ENCODE peak calls at places on chromosomes 5 and 9, in four cellular contexts. K is HCT116, X is neuronal stem cell, C is mammary epithelial cell. B is an unnamed sample.

GRCh38 chr9:133705576-133705975 is 32.6 kb downstream of the SARDH start:
- DNase-seq in K (no peak), X (no peak), C (no peak), B (no peak)

GRCh38 chr5:171955761-171956160 is 50.7 kb downstream of the FBXW11 start:
- DNase-seq in K (no peak), X (no peak), C (no peak), B (no peak)

GRCh38 chr9:87703636-87704276 is 22.2 kb upstream of the CTSL start:
- DNase-seq in K (no peak), X (no peak), C (peak; percentile 43), B (no peak)

GRCh38 chr5:75567710-75568109 is 43.5 kb upstream of the ANKDD1B start:
- DNase-seq in K (peak; percentile 19), X (no peak), C (peak; percentile 25), B (no peak)

GRCh38 chr5:179819296-179820126 is 1.2 kb upstream of the SQSTM1 start:
- DNase-seq in K (no peak), X (no peak), C (peak; percentile 52), B (no peak)

GRCh38 chr9:3497857-3498256 is 27.9 kb downstream of the RFX3 start:
- DNase-seq in K (no peak), X (no peak), C (no peak), B (no peak)

GRCh38 chr5:31889131-31889561 is 250.2 kb downstream of the PDZD2 start:
- DNase-seq in K (no peak), X (no peak), C (no peak), B (no peak)

GRCh38 chr5:134530375-134531077 is 5.1 kb downstream of the JADE2 start:
- DNase-seq in K (no peak), X (no peak), C (no peak), B (no peak)

GRCh38 chr9:90038778-90039177 is 434.0 kb downstream of the GADD45G start:
- DNase-seq in K (no peak), X (peak; percentile 40), C (no peak), B (no peak)

GRCh38 chr9:93200449-93200742 is 16.5 kb downstream of the WNK2 start:
- DNase-seq in K (no peak), X (no peak), C (no peak), B (no peak)

GRCh38 chr5:170986598-170986997 is 124.8 kb downstream of the RANBP17 start:
- DNase-seq in K (no peak), X (no peak), C (peak; percentile 3), B (no peak)

GRCh38 chr5:91433861-91434260 is 50.7 kb upstream of the ARRDC3 start:
- DNase-seq in K (no peak), X (no peak), C (no peak), B (no peak)

GRCh38 chr9:98091735-98092632 is 27.0 kb downstream of the TRIM14 start:
- DNase-seq in K (no peak), X (no peak), C (no peak), B (no peak)

GRCh38 chr5:67588389-67588788 is 391.8 kb upstream of the CD180 start:
- DNase-seq in K (no peak), X (no peak), C (no peak), B (no peak)

GRCh38 chr9:32603914-32604852 is 31.2 kb upstream of the NDUFB6 start:
- DNase-seq in K (peak; percentile 81), X (no peak), C (peak; percentile 88), B (peak; percentile 33)

GRCh38 chr5:37133939-37134338 is 115.2 kb downstream of the CPLANE1 start:
- DNase-seq in K (no peak), X (no peak), C (peak; percentile 49), B (no peak)

GRCh38 chr9:114434878-114435311 is 47.1 kb upstream of the AKNA start:
- DNase-seq in K (peak; percentile 35), X (peak; percentile 37), C (peak; percentile 41), B (no peak)

GRCh38 chr5:75668988-75669760 is 48.1 kb downstream of the POC5 start:
- DNase-seq in K (no peak), X (no peak), C (peak; percentile 6), B (no peak)

GRCh38 chr9:73270967-73271722 is 119.5 kb downstream of the ANXA1 start:
- DNase-seq in K (peak; percentile 10), X (no peak), C (peak; percentile 88), B (peak; percentile 61)

GRCh38 chr5:38600334-38601045 is 44.0 kb upstream of the LIFR start:
- DNase-seq in K (no peak), X (no peak), C (peak; percentile 22), B (no peak)

GRCh38 chr9:125494555-125494920 is 212.5 kb downstream of the MAPKAP1 start:
- DNase-seq in K (no peak), X (no peak), C (peak; percentile 9), B (no peak)
- H3K27ac ChIP-seq in K (no peak overlapping the region), X (no peak overlapping the region), C (no peak overlapping the region), B (peak overlapping the region; percentile 11)

GRCh38 chr5:139662617-139663016 is 14.5 kb downstream of the CXXC5 start:
- DNase-seq in K (no peak), X (no peak), C (no peak), B (no peak)
- H3K27ac ChIP-seq in K (no peak overlapping the region), X (no peak overlapping the region), C (no peak overlapping the region), B (no peak overlapping the region)

GRCh38 chr9:21831841-21832509 is 29.5 kb downstream of the MTAP start:
- DNase-seq in K (no peak), X (no peak), C (peak; percentile 96), B (peak; percentile 46)
- H3K27ac ChIP-seq in K (peak overlapping the region; percentile 14), X (no peak overlapping the region), C (peak overlapping the region; percentile 83), B (peak overlapping the region; percentile 72)

GRCh38 chr5:1767524-1768282 is 31.9 kb downstream of the MRPL36 start:
- DNase-seq in K (no peak), X (no peak), C (no peak), B (no peak)
- H3K27ac ChIP-seq in K (no peak overlapping the region), X (no peak overlapping the region), C (no peak overlapping the region), B (no peak overlapping the region)

GRCh38 chr9:128901379-128901778 is 19.4 kb upstream of the PHYHD1 start:
- DNase-seq in K (no peak), X (no peak), C (no peak), B (no peak)
- H3K27ac ChIP-seq in K (no peak overlapping the region), X (no peak overlapping the region), C (peak overlapping the region; percentile 82), B (peak overlapping the region; percentile 90)

DNA sequence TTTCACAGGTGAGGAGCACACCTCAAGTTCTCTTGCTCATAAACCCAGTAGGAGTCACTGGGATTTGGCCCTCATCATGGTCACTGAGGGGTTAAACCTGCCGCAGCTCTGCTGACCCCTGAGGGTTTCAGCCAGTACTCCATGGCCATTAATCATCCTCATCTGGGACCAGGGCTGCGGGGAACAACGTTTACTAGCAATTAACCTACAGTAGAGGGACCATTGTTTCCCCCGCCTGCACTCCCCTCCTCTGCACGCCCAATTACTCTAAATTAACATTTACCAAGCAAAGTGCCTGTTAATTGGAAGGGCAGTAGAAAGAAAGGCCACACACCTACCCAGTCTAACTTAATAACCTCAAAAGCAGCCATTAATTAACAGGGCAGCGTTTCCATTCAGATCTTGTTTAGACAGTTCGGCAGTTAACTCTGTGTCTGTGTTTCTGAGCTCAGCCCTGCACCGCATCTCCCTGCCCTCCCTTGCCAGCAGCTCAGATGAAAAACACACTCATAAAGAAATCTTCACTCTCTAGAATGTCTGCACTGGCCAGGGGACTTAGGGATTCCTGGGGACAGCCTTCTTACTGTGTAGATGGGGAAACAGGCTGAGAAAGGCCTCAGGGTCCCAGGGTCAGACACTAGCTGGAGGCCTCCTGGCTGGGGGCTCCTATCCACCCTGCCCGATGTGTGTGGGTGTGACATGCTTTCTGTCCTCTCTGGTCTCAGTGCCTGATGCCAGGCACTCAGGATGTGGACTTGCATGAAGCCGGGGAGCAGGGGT is 51.6 kb downstream of the ALG2 start:
- DNase-seq in K (no peak), X (peak; percentile 69), C (no peak), B (no peak)
- H3K27ac ChIP-seq in K (no peak overlapping the region), X (peak overlapping the region; percentile 95), C (no peak overlapping the region), B (no peak overlapping the region)

DNA sequence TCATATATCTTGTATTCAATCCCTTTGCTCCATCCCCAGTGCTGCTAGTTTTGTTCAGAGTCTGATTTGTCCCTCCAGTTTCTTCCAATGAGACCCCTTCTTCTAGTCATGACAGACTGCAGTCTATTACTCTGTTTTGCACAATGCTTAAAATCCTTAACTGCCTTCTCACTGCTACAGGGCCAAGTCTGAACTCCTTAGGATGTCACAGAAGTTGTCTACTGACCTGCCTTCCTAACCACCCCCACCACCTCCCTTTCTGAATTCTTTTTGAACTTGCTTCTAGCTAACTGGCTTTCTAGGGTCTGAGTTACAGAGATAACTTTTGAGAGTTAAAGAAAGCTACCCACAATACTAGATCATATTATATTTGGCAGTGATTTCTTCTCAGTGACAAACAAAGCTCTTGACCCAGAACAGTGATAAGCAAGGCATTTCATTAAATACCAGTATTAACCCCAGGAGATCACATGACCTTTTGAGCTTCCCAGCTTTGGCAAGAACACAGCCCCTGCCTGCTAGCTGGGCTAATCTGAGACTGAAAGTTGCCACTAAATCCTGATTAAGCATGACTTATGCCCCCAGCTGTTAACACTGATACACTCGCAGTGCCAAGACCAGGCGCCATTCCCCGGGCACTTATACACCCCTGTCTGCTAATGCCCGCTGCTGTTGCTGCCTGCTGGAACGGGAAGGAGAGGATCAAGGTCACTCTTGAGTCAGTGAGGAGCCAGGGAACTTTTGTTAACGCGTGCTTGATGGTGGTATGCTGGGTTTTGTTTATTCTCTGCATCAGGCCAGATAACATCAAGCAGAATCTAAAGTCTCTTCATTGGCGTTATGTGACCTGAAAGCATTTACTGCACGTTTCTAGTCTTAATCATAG is 36.4 kb upstream of the ADAMTSL1 start:
- DNase-seq in K (no peak), X (no peak), C (no peak), B (no peak)
- H3K27ac ChIP-seq in K (no peak overlapping the region), X (no peak overlapping the region), C (no peak overlapping the region), B (no peak overlapping the region)

B was measured in keratinocyte.